ENCODE peak calls at places on chromosomes 7 and 10, in four cellular contexts. Z is fibroblast of pulmonary artery, I is RWPE2, P is endothelial cell. D is an unnamed sample.

GRCh38 chr7:131556055-131556911 is at the start of gene PODXL:
- DNase-seq in Z (peak), I (no peak), P (peak), D (peak)

GRCh38 chr7:157932498-157933218 is 595.9 kb downstream of the DNAJB6 start:
- DNase-seq in Z (no peak), I (no peak), P (no peak), D (no peak)

GRCh38 chr7:6117533-6117932 is 86.4 kb downstream of the ANKRD61 start:
- DNase-seq in Z (no peak), I (no peak), P (no peak), D (no peak)

GRCh38 chr10:77249901-77250459 is 387.6 kb downstream of the KCNMA1 start:
- DNase-seq in Z (no peak), I (no peak), P (no peak), D (no peak)

GRCh38 chr7:149670288-149670687 is 103.1 kb downstream of the ZNF467 start:
- DNase-seq in Z (peak), I (no peak), P (no peak), D (no peak)

GRCh38 chr10:116307450-116307849 is 16.8 kb upstream of the CCDC172 start:
- DNase-seq in Z (no peak), I (no peak), P (no peak), D (no peak)

GRCh38 chr7:68699090-68699711 is 899.1 kb upstream of the AUTS2 start:
- DNase-seq in Z (peak), I (no peak), P (no peak), D (no peak)

GRCh38 chr7:88927-89921 is 103.1 kb upstream of the FAM20C start:
- DNase-seq in Z (peak), I (peak), P (no peak), D (no peak)

GRCh38 chr7:35035511-35035921 is 1.8 kb downstream of the DPY19L1 start:
- DNase-seq in Z (peak), I (no peak), P (no peak), D (no peak)

GRCh38 chr10:124602121-124602561 is 140.5 kb downstream of the LHPP start:
- DNase-seq in Z (no peak), I (no peak), P (no peak), D (peak)

GRCh38 chr10:33334839-33335549 is 527 bp upstream of the NRP1 start:
- DNase-seq in Z (peak), I (peak), P (peak), D (peak)

GRCh38 chr7:86598311-86598710 is 45.4 kb upstream of the GRM3 start:
- DNase-seq in Z (no peak), I (no peak), P (peak), D (no peak)

GRCh38 chr7:157006205-157006747 is 4.2 kb downstream of the MNX1 start:
- DNase-seq in Z (no peak), I (no peak), P (peak), D (no peak)

GRCh38 chr10:31947144-31947926 is 18.7 kb upstream of the ARHGAP12 start:
- DNase-seq in Z (peak), I (no peak), P (no peak), D (no peak)

GRCh38 chr7:123824754-123825067 is 20.3 kb upstream of the HYAL4 start:
- DNase-seq in Z (no peak), I (no peak), P (no peak), D (no peak)

GRCh38 chr7:32163141-32163806 is 93.1 kb upstream of the PDE1C start:
- DNase-seq in Z (peak), I (peak), P (no peak), D (no peak)

GRCh38 chr7:32161708-32162107 is 91.5 kb upstream of the PDE1C start:
- DNase-seq in Z (peak), I (no peak), P (no peak), D (no peak)

GRCh38 chr7:32163911-32164310 is 93.7 kb upstream of the PDE1C start:
- DNase-seq in Z (no peak), I (no peak), P (no peak), D (no peak)

GRCh38 chr7:32167256-32167655 is 97.0 kb upstream of the PDE1C start:
- DNase-seq in Z (no peak), I (no peak), P (no peak), D (no peak)

GRCh38 chr7:32164341-32164996 is 94.3 kb upstream of the PDE1C start:
- DNase-seq in Z (peak), I (no peak), P (no peak), D (no peak)
- TF ChIP-seq CTCF in Z (peak), I (peak), P (peak), D (peak)

GRCh38 chr10:6088721-6089333 is at the start of gene RBM17:
- DNase-seq in Z (peak), I (peak), P (peak), D (peak)
- TF ChIP-seq CTCF in Z (no peak), I (peak), P (peak), D (peak)

DNA sequence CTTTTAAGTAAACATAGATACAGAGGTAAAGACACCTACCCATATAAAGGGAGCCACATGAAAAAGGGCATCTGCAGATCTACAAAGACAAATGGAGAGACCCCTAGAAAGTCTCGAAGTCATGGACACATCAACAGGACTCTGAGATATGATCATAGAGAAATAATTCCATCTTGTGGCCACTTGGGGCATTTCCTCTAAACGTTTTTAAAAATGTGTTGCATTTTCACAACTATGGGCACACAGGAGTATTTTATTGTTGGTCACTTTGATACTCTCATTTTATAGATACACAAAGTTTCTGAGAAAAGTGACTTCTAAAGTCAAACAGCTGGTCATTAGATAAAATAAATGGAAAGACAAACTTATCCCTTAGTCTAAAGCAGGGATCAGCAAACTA is 87.1 kb downstream of the CRTAC1 start:
- DNase-seq in Z (no peak), I (no peak), P (no peak), D (no peak)
- TF ChIP-seq CTCF in Z (no peak), I (no peak), P (peak), D (no peak)

DNA sequence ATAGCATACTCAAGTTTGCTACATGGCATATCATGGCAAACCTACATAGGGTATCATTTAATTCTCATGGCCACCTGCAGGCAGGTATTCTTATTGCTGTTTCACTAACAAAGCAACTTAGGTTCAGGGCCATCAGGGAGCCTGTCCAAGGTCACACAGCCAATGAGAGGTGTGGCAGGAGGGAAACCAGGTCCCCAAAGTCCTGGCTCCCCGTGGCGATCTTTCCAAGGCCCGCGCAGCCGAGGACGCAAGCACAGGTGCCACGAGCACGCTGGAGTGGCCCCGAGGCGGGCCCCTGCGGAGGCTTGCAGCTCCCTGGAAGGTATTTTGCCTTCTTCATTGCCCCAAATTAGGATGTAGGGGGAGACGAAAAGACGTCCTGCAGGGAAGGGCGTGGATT is 20.8 kb downstream of the PRKAG2 start:
- DNase-seq in Z (no peak), I (no peak), P (no peak), D (no peak)
- TF ChIP-seq CTCF in Z (no peak), I (peak), P (peak), D (peak)

GRCh38 chr10:104612577-104613205 is 28.4 kb upstream of the SORCS3 start:
- DNase-seq in Z (no peak), I (no peak), P (no peak), D (no peak)
- TF ChIP-seq CTCF in Z (no peak), I (peak), P (no peak), D (no peak)

GRCh38 chr7:116796471-116796870 is 65.9 kb upstream of the CAPZA2 start:
- DNase-seq in Z (no peak), I (no peak), P (no peak), D (no peak)
- TF ChIP-seq CTCF in Z (no peak), I (no peak), P (no peak), D (no peak)

D was measured in glutamatergic neuron.